ENCODE peak calls at places on chromosomes 16 and 17, in five cellular contexts. G is AG09309, C is LHCN-M2, P is breast epithelium, E is hepatocyte. U is an unnamed sample.

GRCh38 chr17:80339731-80340456 is 75.1 kb upstream of the ENDOV start:
- DNase-seq in G (no peak), C (no peak), P (no peak), E (no peak), U (no peak)

GRCh38 chr16:73015612-73016487 is 32.1 kb downstream of the ZFHX3 start:
- DNase-seq in G (no peak), C (no peak), P (peak), E (no peak), U (no peak)

GRCh38 chr17:67637901-67638641 is 79.7 kb upstream of the NOL11 start:
- DNase-seq in G (no peak), C (no peak), P (peak), E (no peak), U (no peak)

GRCh38 chr17:46191332-46192210 is 1.7 kb downstream of the KANSL1 start:
- DNase-seq in G (no peak), C (peak), P (no peak), E (peak), U (no peak)

GRCh38 chr17:76696763-76697701 is 13.7 kb downstream of the MXRA7 start:
- DNase-seq in G (no peak), C (peak), P (no peak), E (no peak), U (no peak)

GRCh38 chr16:67336646-67337045 is 10.0 kb downstream of the LRRC36 start:
- DNase-seq in G (no peak), C (no peak), P (no peak), E (no peak), U (no peak)

GRCh38 chr17:58310511-58311428 is 17.8 kb downstream of the TSPOAP1 start:
- DNase-seq in G (no peak), C (no peak), P (peak), E (no peak), U (peak)

GRCh38 chr16:76114681-76115080 is 162.5 kb upstream of the CNTNAP4 start:
- DNase-seq in G (no peak), C (peak), P (no peak), E (no peak), U (no peak)

GRCh38 chr17:50603340-50603739 is 31.3 kb upstream of the ABCC3 start:
- DNase-seq in G (no peak), C (no peak), P (no peak), E (no peak), U (peak)

GRCh38 chr17:53724726-53725125 is 98.0 kb upstream of the KIF2B start:
- DNase-seq in G (no peak), C (no peak), P (no peak), E (peak), U (no peak)

GRCh38 chr17:58219789-58220183 is 731 bp upstream of the MKS1 start:
- DNase-seq in G (no peak), C (no peak), P (no peak), E (no peak), U (no peak)

GRCh38 chr16:86120982-86121242 is 221.9 kb downstream of the IRF8 start:
- DNase-seq in G (no peak), C (no peak), P (no peak), E (no peak), U (no peak)

GRCh38 chr16:9090960-9091866 is at the start of gene HAPSTR1:
- DNase-seq in G (peak), C (peak), P (peak), E (peak), U (peak)

GRCh38 chr17:16352838-16353701 is at the start of gene CENPV:
- DNase-seq in G (no peak), C (no peak), P (no peak), E (peak), U (peak)

GRCh38 chr17:59381716-59382570 is 50.5 kb downstream of the YPEL2 start:
- DNase-seq in G (no peak), C (no peak), P (peak), E (no peak), U (no peak)

GRCh38 chr17:62626719-62627218 is 701 bp upstream of the MRC2 start:
- DNase-seq in G (peak), C (peak), P (no peak), E (peak), U (no peak)

GRCh38 chr17:77693776-77694175 is 264.7 kb upstream of the TNRC6C start:
- DNase-seq in G (no peak), C (no peak), P (no peak), E (no peak), U (peak)

GRCh38 chr16:65634291-65634690 is 512.4 kb upstream of the CDH11 start:
- DNase-seq in G (no peak), C (no peak), P (no peak), E (no peak), U (peak)